ENCODE peak calls at places on chromosomes 11 and 22, in seven cellular contexts. C, Q, Y, J, B, L and E are unnamed samples.

GRCh38 chr11:116980136-116980793 is 118.0 kb downstream of the SIK3 start:
- DNase-seq in L (no peak), Y (no peak), C (no peak), B (no peak), J (no peak), Q (no peak), E (no peak)

GRCh38 chr11:134178275-134178674 is 45.5 kb downstream of the NCAPD3 start:
- DNase-seq in L (no peak), C (no peak), B (no peak), Y (no peak), Q (no peak), J (no peak), E (no peak)

GRCh38 chr11:18700872-18701271 is 2.3 kb downstream of the TMEM86A start:
- DNase-seq in J (no peak), L (no peak), B (no peak), C (no peak), Q (no peak), Y (no peak), E (no peak)

GRCh38 chr11:90349741-90350140 is 126.9 kb upstream of the CHORDC1 start:
- DNase-seq in B (no peak), Y (no peak), J (no peak), Q (no peak), L (no peak), C (no peak), E (no peak)

GRCh38 chr11:7418061-7418460 is 67.2 kb upstream of the OLFML1 start:
- DNase-seq in Y (no peak), L (no peak), J (no peak), C (no peak), Q (no peak), B (no peak), E (peak)

GRCh38 chr22:36285017-36285416 is 32.1 kb downstream of the APOL1 start:
- DNase-seq in C (no peak), Q (no peak), J (no peak), Y (no peak), B (no peak), L (no peak), E (no peak)

GRCh38 chr11:2265854-2266585 is 4.4 kb downstream of the ASCL2 start:
- DNase-seq in C (no peak), Y (peak), J (no peak), B (no peak), Q (no peak), L (no peak), E (no peak)

GRCh38 chr11:69922596-69923111 is 103.4 kb upstream of the FGF3 start:
- DNase-seq in Y (no peak), Q (no peak), L (no peak), C (no peak), B (no peak), J (no peak), E (no peak)

GRCh38 chr11:70107756-70108155 is 29.6 kb downstream of the ANO1 start:
- DNase-seq in B (no peak), L (no peak), J (no peak), Y (no peak), C (no peak), Q (no peak), E (no peak)

GRCh38 chr11:67022341-67022933 is 497 bp upstream of the SYT12 start:
- DNase-seq in Y (no peak), C (peak), B (no peak), Q (peak), L (peak), J (no peak), E (peak)

GRCh38 chr22:23369054-23369685 is 188.9 kb downstream of the BCR start:
- DNase-seq in C (no peak), J (no peak), B (no peak), Q (no peak), Y (no peak), L (no peak), E (no peak)
- H3K4me3 ChIP-seq in C (no peak), J (no peak), B (no peak), Q (no peak), Y (no peak), L (no peak), E (no peak)

DNA sequence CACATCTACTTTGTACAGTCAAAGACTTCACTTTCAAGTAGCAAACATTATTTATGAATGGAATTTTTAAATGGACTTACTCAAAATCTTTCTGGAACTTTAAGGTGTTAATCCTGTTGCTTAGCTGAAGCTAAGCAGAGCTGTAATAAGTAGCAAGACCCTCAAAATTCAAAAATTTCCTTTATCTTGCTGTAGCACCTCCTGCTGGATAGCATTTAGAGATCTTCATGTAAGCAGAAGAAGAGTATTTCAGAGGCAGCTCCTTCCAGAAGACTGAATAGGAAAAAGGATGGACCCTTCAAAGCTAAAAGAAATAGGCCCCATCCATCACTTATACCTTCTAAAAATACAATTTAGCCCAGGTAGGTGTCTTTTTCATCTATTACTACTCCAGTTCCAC is 3.4 kb downstream of the PHF21A start:
- DNase-seq in B (no peak), L (peak), Y (no peak), Q (no peak), J (no peak), C (no peak), E (no peak)
- H3K4me3 ChIP-seq in B (no peak), L (no peak), Y (peak), Q (no peak), J (no peak), C (no peak), E (no peak)

GRCh38 chr22:50250249-50250554 is 863 bp downstream of the HDAC10 start:
- DNase-seq in Q (no peak), Y (no peak), L (no peak), B (no peak), J (no peak), C (no peak), E (no peak)
- H3K4me3 ChIP-seq in Q (no peak), Y (peak), L (peak), B (peak), J (peak), C (peak), E (peak)

GRCh38 chr11:119782673-119783072 is 53.7 kb upstream of the NECTIN1 start:
- DNase-seq in Q (no peak), J (no peak), L (peak), B (no peak), C (no peak), Y (no peak), E (peak)

GRCh38 chr11:119787074-119787461 is 58.1 kb upstream of the NECTIN1 start:
- DNase-seq in B (no peak), Y (no peak), Q (no peak), C (no peak), J (no peak), L (no peak), E (no peak)

GRCh38 chr11:119783466-119784400 is 54.7 kb upstream of the NECTIN1 start:
- DNase-seq in Y (no peak), C (no peak), L (no peak), Q (no peak), J (no peak), B (no peak), E (peak)

GRCh38 chr11:119786431-119787073 is 57.6 kb upstream of the NECTIN1 start:
- DNase-seq in L (no peak), Q (no peak), Y (no peak), C (no peak), J (no peak), B (no peak), E (no peak)

DNA sequence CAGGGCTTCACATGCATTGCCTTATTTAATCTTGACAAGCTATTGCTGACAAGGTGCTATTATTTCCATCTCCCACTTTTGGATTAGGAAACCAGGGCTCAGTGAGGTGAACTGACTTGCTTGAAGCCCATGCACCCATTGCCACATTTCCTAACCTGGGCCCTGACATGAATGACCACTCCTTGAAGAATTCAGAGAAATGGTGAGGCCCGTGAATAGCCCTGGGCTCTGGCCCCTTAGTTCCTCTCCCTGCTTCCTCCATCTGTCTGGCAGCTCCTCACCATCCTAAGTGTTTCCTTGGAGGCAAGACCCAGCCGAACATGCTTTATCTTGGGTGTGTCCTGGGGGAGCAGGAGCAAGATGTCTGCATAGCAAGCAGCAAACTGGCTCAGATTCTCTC is 56.1 kb upstream of the NECTIN1 start:
- DNase-seq in C (no peak), L (no peak), J (no peak), B (no peak), Q (no peak), Y (no peak), E (no peak)
- H3K4me3 ChIP-seq in C (no peak), L (no peak), J (no peak), B (no peak), Q (no peak), Y (no peak), E (no peak)

GRCh38 chr22:38461057-38461413 is 6.0 kb upstream of the KCNJ4 start:
- DNase-seq in B (no peak), Q (no peak), Y (no peak), C (no peak), J (no peak), L (no peak), E (no peak)
- H3K4me3 ChIP-seq in B (no peak), Q (no peak), Y (no peak), C (no peak), J (no peak), L (no peak), E (no peak)

GRCh38 chr22:46537221-46537945 is at the start of gene CELSR1:
- DNase-seq in B (no peak), J (no peak), Q (peak), L (no peak), C (no peak), Y (no peak), E (no peak)

GRCh38 chr22:46534901-46535630 is 2.4 kb downstream of the CELSR1 start:
- DNase-seq in B (no peak), J (no peak), C (no peak), Y (no peak), L (no peak), Q (no peak), E (no peak)

GRCh38 chr22:46537946-46538815 is 761 bp upstream of the CELSR1 start:
- DNase-seq in J (no peak), Q (no peak), L (peak), B (no peak), C (no peak), Y (no peak), E (peak)

GRCh38 chr22:46535876-46536558 is 1.4 kb downstream of the CELSR1 start:
- DNase-seq in Q (no peak), C (no peak), L (no peak), J (no peak), B (no peak), Y (no peak), E (no peak)

DNA sequence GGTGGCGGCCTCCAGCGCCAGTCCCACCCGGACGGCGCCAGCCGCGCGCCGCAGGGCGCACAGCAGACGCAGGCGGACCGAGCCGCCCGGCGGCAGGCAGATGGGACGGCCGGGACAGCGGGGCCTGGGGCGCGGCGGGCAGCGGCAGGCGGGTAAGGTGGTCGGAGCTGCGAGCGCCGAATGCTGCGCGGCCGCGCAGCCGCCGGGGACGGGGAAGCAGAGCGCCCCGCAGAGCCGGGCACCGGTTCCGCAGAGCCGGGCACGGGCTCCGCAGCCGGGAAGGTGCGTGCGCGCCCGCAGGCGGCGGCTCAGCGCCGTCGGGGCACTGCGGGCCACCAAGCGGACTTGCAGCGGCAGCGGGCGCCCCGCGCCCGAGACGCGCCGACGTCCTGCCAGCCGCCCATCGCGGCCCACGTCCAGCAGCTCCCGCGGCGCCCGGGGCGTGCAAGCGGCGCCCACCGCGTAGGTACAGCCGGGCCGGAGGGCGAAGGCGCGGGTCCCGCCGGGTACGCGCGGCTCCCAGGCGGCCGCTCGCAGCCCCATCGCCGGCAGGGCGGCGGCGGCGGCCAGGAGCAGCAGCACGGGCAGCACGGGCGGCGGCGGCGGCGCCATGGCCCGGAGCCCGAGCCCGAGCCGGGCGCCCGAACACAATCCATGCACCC is 730 bp downstream of the CELSR1 start:
- DNase-seq in C (no peak), L (no peak), J (no peak), B (no peak), Q (no peak), Y (no peak), E (no peak)
- H3K4me3 ChIP-seq in C (peak), L (no peak), J (no peak), B (peak), Q (no peak), Y (no peak), E (no peak)